ENCODE peak calls at places on chromosomes 4 and X, in ten cellular contexts. B, R, I, Z, H, M, N, Q, L and D are unnamed samples. For H3K9me3, the result is how much of the 10 kb centered on the place peaks cover.

GRCh38 chr4:87916636-87917035 is 58.9 kb upstream of the SPP1 start:
- DNase-seq in M (no peak), Z (no peak), L (no peak), B (no peak), R (no peak), I (peak), N (no peak), H (no peak), Q (no peak), D (no peak)

GRCh38 chr4:1899149-1900086 is 28.2 kb downstream of the NSD2 start:
- DNase-seq in R (peak), N (peak), H (peak), M (peak), Z (peak), B (peak), L (peak), I (peak), Q (peak), D (no peak)

GRCh38 chrX:71565634-71566033 is 12.6 kb upstream of the GCNA start:
- DNase-seq in L (no peak), I (no peak), Q (no peak), R (no peak), Z (no peak), M (no peak), B (no peak), H (no peak), N (no peak), D (no peak)

GRCh38 chr4:64756016-64756415 is 346.8 kb upstream of the TECRL start:
- DNase-seq in M (no peak), R (no peak), Q (no peak), L (no peak), N (no peak), Z (no peak), B (no peak), H (no peak), I (peak), D (no peak)

GRCh38 chr4:87555751-87556619 is 26.8 kb upstream of the SPARCL1 start:
- DNase-seq in M (no peak), Q (peak), N (no peak), Z (no peak), B (no peak), L (no peak), I (peak), H (peak), R (peak), D (no peak)

GRCh38 chr4:54586343-54586953 is 71.3 kb upstream of the KIT start:
- DNase-seq in M (no peak), Q (peak), R (peak), B (no peak), H (no peak), L (no peak), I (peak), N (no peak), Z (no peak), D (no peak)

GRCh38 chr4:1790005-1790404 is 3.1 kb upstream of the FGFR3 start:
- DNase-seq in M (no peak), H (no peak), I (no peak), N (no peak), B (no peak), L (no peak), Q (no peak), R (no peak), Z (no peak), D (no peak)

GRCh38 chr4:139819082-139819481 is 153.5 kb downstream of the MGST2 start:
- DNase-seq in B (no peak), L (no peak), Q (no peak), N (no peak), I (no peak), H (no peak), M (no peak), Z (no peak), R (no peak), D (no peak)

GRCh38 chr4:86909945-86910344 is 17.7 kb upstream of the C4orf36 start:
- DNase-seq in Z (no peak), R (no peak), L (no peak), Q (no peak), N (no peak), I (no peak), H (no peak), B (no peak), M (no peak), D (no peak)

GRCh38 chr4:152523731-152524130 is 12.2 kb downstream of the FBXW7 start:
- DNase-seq in R (no peak), B (no peak), M (no peak), Q (no peak), I (no peak), Z (no peak), N (no peak), H (no peak), L (no peak), D (no peak)

GRCh38 chrX:106931831-106932491 is 11.8 kb downstream of the CLDN2 start:
- DNase-seq in Z (no peak), I (peak), N (no peak), H (no peak), B (no peak), Q (no peak), M (no peak), L (no peak), R (peak), D (no peak)

GRCh38 chrX:134907302-134907701 is 83.5 kb upstream of the SMIM10 start:
- DNase-seq in I (no peak), R (no peak), B (no peak), H (no peak), N (no peak), L (no peak), Q (no peak), Z (no peak), M (no peak), D (no peak)

GRCh38 chr4:173934201-173934600 is 349.3 kb downstream of the FBXO8 start:
- DNase-seq in L (no peak), H (no peak), M (no peak), I (no peak), B (no peak), R (peak), Q (no peak), N (no peak), Z (no peak), D (no peak)

GRCh38 chrX:103253608-103254007 is 1.3 kb downstream of the TCEAL8 start:
- DNase-seq in Q (no peak), H (no peak), L (no peak), I (no peak), R (no peak), M (no peak), B (no peak), N (peak), Z (no peak), D (no peak)

GRCh38 chr4:140740906-140741670 is 15.1 kb downstream of the TBC1D9 start:
- DNase-seq in B (no peak), N (no peak), L (no peak), I (no peak), Q (no peak), Z (no peak), M (no peak), H (no peak), R (no peak), D (no peak)

GRCh38 chr4:93063325-93063724 is 759.6 kb downstream of the GRID2 start:
- DNase-seq in N (no peak), R (no peak), L (no peak), B (no peak), H (no peak), M (no peak), I (no peak), Z (no peak), Q (no peak), D (no peak)

GRCh38 chr4:98838977-98839618 is 89.8 kb downstream of the EIF4E start:
- DNase-seq in L (no peak), B (peak), Z (no peak), Q (no peak), N (no peak), M (no peak), I (peak), H (no peak), R (peak), D (no peak)

GRCh38 chr4:17511041-17511949 is 595 bp downstream of the QDPR start:
- DNase-seq in B (peak), Z (peak), R (peak), L (peak), N (peak), M (peak), H (peak), I (peak), Q (peak), D (no peak)

GRCh38 chr4:82473621-82474164 is 43.3 kb downstream of the ENOPH1 start:
- DNase-seq in I (no peak), Q (no peak), B (no peak), L (no peak), M (no peak), Z (no peak), R (no peak), N (no peak), H (no peak), D (no peak)

GRCh38 chrX:39170432-39170831 is 369.2 kb downstream of the MID1IP1 start:
- DNase-seq in M (no peak), I (no peak), L (no peak), Z (no peak), R (no peak), B (no peak), H (no peak), N (no peak), Q (no peak), D (peak)

GRCh38 chr4:111475001-111475400 is 670.3 kb upstream of the FAM241A start:
- DNase-seq in B (no peak), Q (peak), L (no peak), N (peak), R (peak), M (no peak), H (no peak), I (peak), Z (no peak), D (no peak)

GRCh38 chrX:7263330-7263729 is 115.4 kb upstream of the PUDP start:
- DNase-seq in R (no peak), Z (no peak), I (no peak), Q (no peak), M (no peak), N (no peak), B (no peak), H (no peak), L (no peak), D (no peak)

GRCh38 chr4:173420324-173420752 is 21.4 kb upstream of the SCRG1 start:
- DNase-seq in R (peak), B (no peak), N (no peak), H (no peak), M (no peak), Z (no peak), L (no peak), I (no peak), Q (peak), D (no peak)

GRCh38 chr4:80307183-80307735 is 28.3 kb upstream of the CFAP299 start:
- DNase-seq in M (no peak), I (peak), B (no peak), R (peak), L (no peak), Q (no peak), Z (no peak), N (no peak), H (no peak), D (no peak)

GRCh38 chr4:145816091-145816490 is 122.5 kb downstream of the ZNF827 start:
- DNase-seq in B (no peak), N (no peak), Q (no peak), Z (no peak), I (no peak), M (no peak), L (no peak), R (no peak), H (no peak), D (no peak)

GRCh38 chr4:145815027-145815612 is 123.5 kb downstream of the ZNF827 start:
- DNase-seq in Z (no peak), R (no peak), N (no peak), B (no peak), Q (no peak), M (no peak), L (no peak), H (no peak), I (no peak), D (no peak)

GRCh38 chr4:145815626-145816025 is 123.0 kb downstream of the ZNF827 start:
- DNase-seq in M (no peak), H (no peak), N (no peak), R (peak), I (peak), Z (no peak), B (no peak), L (no peak), Q (no peak), D (no peak)

GRCh38 chr4:145814246-145814645 is 124.4 kb downstream of the ZNF827 start:
- DNase-seq in R (no peak), N (no peak), H (no peak), B (no peak), Q (no peak), Z (no peak), L (no peak), M (no peak), I (no peak), D (no peak)

GRCh38 chr4:145812902-145813301 is 125.7 kb downstream of the ZNF827 start:
- DNase-seq in R (no peak), I (peak), Q (peak), B (no peak), L (no peak), M (no peak), Z (no peak), N (no peak), H (no peak), D (no peak)
- H3K9me3 ChIP-seq in R (under half), I (under half), Q (under half), B (under half), L (under half), M (under half), Z (under half), N (under half), H (under half), D (under half)

GRCh38 chr4:102842367-102842766 is 15.0 kb upstream of the UBE2D3 start:
- DNase-seq in N (no peak), Z (no peak), Q (no peak), R (no peak), I (no peak), M (no peak), L (no peak), B (no peak), H (no peak), D (no peak)
- H3K9me3 ChIP-seq in N (under half), Z (under half), Q (under half), R (under half), I (under half), M (under half), L (under half), B (under half), H (under half), D (under half)

GRCh38 chr4:34636623-34637022 is 1607.7 kb downstream of the ARAP2 start:
- DNase-seq in L (no peak), Z (no peak), N (peak), R (no peak), B (no peak), Q (no peak), I (no peak), M (no peak), H (no peak), D (no peak)
- H3K9me3 ChIP-seq in L (under half), Z (under half), N (under half), R (under half), B (under half), Q (under half), I (under half), M (under half), H (under half), D (under half)

GRCh38 chr4:24968992-24969391 is 56.1 kb upstream of the CCDC149 start:
- DNase-seq in M (no peak), R (no peak), L (no peak), Z (no peak), H (no peak), I (no peak), Q (no peak), B (no peak), N (no peak), D (peak)
- H3K9me3 ChIP-seq in M (under half), R (under half), L (under half), Z (under half), H (under half), I (under half), Q (under half), B (under half), N (under half), D (under half)

DNA sequence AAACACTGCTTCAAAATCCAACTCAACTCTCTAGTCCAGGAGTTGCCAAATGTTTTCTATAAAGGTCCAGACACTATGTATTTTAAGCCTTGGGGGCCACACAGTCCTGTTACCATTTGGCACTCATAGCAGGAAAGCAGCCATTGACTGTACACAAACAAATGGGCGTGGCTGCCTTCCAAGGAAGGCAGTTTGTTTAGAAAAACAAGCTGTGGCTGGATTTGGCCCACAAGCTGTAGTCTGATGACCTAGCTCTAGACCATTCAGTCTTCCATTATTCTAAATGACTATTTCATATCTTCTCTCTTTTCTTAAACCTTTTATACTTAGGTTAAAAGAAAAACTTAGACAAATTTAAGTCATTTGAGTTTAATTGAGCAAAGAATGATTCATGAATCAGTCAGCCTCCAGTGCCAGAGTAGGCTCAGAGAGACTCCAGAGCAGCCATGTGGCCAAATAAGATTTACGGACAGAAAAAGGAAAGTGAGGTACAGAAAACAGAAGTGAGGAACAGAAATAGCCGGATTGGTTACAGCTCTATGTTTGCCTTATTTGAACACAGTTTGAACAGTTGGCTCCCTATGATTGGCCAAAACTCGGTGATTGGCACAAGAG is 825.8 kb upstream of the LCORL start:
- DNase-seq in R (no peak), L (no peak), Z (no peak), I (peak), B (no peak), H (no peak), M (no peak), Q (no peak), N (no peak), D (no peak)
- H3K9me3 ChIP-seq in R (under half), L (under half), Z (under half), I (under half), B (under half), H (under half), M (under half), Q (under half), N (under half), D (under half)